ENCODE peak calls at places on chromosomes 2 and 18, in four cellular contexts. A is cardiac muscle cell, H is heart left ventricle, Y is endodermal cell. U is an unnamed sample.

GRCh38 chr18:21508302-21508701 is 92.2 kb downstream of the ESCO1 start:
- DNase-seq in A (no peak), H (no peak), Y (no peak), U (no peak)

GRCh38 chr2:121076885-121077549 is 208.0 kb downstream of the TFCP2L1 start:
- DNase-seq in Y (peak; percentile 97), H (peak; percentile 80), A (peak; percentile 57), U (peak; percentile 58)

GRCh38 chr18:23718243-23718720 is 29.0 kb downstream of the LAMA3 start:
- DNase-seq in H (no peak), A (peak; percentile 78), Y (no peak), U (no peak)

GRCh38 chr2:66463206-66463605 is 28.3 kb downstream of the MEIS1 start:
- DNase-seq in H (no peak), Y (no peak), A (peak; percentile 46), U (no peak)

GRCh38 chr2:241841181-241842066 is 17.3 kb downstream of the PDCD1 start:
- DNase-seq in A (no peak), H (peak; percentile 54), Y (peak; percentile 39), U (no peak)

GRCh38 chr2:29130295-29130694 is 15.1 kb downstream of the CLIP4 start:
- DNase-seq in Y (peak; percentile 55), H (no peak), A (peak; percentile 85), U (no peak)

GRCh38 chr2:45923701-45924100 is 272.2 kb downstream of the PRKCE start:
- DNase-seq in Y (no peak), A (no peak), H (no peak), U (no peak)

GRCh38 chr2:229852565-229852964 is 69.2 kb downstream of the TRIP12 start:
- DNase-seq in H (no peak), A (peak; percentile 86), Y (no peak), U (no peak)

GRCh38 chr2:65514555-65515195 is 82.3 kb upstream of the SPRED2 start:
- DNase-seq in H (no peak), A (no peak), Y (no peak), U (no peak)

GRCh38 chr2:120238728-120239487 is 13.7 kb upstream of the RALB start:
- DNase-seq in A (peak; percentile 48), Y (peak; percentile 58), H (no peak), U (no peak)

GRCh38 chr18:79484661-79485621 is 89.2 kb downstream of the NFATC1 start:
- DNase-seq in A (peak; percentile 98), H (peak; percentile 74), Y (no peak), U (no peak)

GRCh38 chr2:188365058-188365641 is 73.5 kb downstream of the GULP1 start:
- DNase-seq in H (no peak), Y (no peak), A (no peak), U (no peak)

GRCh38 chr2:219824996-219825395 is 197.6 kb downstream of the SLC4A3 start:
- DNase-seq in A (no peak), Y (no peak), H (no peak), U (no peak)

GRCh38 chr2:9074930-9075329 is 71.4 kb upstream of the MBOAT2 start:
- DNase-seq in H (no peak), A (no peak), Y (peak; percentile 80), U (no peak)

GRCh38 chr2:17441790-17442189 is 76.5 kb downstream of the RAD51AP2 start:
- DNase-seq in Y (no peak), A (no peak), H (no peak), U (no peak)

GRCh38 chr2:41908349-41908748 is 139.5 kb upstream of the PKDCC start:
- DNase-seq in H (no peak), Y (no peak), A (no peak), U (no peak)

GRCh38 chr2:15677141-15677911 is 85.7 kb downstream of the DDX1 start:
- DNase-seq in H (no peak), Y (no peak), A (peak; percentile 41), U (no peak)

GRCh38 chr2:43284967-43285366 is 58.6 kb upstream of the ZFP36L2 start:
- DNase-seq in A (no peak), Y (no peak), H (no peak), U (no peak)

GRCh38 chr2:231115651-231116050 is 9.2 kb downstream of the HTR2B start:
- DNase-seq in A (no peak), H (no peak), Y (no peak), U (no peak)

GRCh38 chr2:20989404-20989803 is 54.5 kb downstream of the APOB start:
- DNase-seq in A (no peak), H (no peak), Y (no peak), U (no peak)

GRCh38 chr18:56615738-56616520 is 22.5 kb downstream of the TXNL1 start:
- DNase-seq in A (no peak), H (no peak), Y (no peak), U (no peak)

GRCh38 chr2:169705927-169706326 is 11.7 kb downstream of the PHOSPHO2 start:
- DNase-seq in A (peak; percentile 95), H (no peak), Y (no peak), U (no peak)

GRCh38 chr18:69599377-69599776 is 198.7 kb downstream of the DOK6 start:
- DNase-seq in A (no peak), Y (no peak), H (no peak), U (no peak)

DNA sequence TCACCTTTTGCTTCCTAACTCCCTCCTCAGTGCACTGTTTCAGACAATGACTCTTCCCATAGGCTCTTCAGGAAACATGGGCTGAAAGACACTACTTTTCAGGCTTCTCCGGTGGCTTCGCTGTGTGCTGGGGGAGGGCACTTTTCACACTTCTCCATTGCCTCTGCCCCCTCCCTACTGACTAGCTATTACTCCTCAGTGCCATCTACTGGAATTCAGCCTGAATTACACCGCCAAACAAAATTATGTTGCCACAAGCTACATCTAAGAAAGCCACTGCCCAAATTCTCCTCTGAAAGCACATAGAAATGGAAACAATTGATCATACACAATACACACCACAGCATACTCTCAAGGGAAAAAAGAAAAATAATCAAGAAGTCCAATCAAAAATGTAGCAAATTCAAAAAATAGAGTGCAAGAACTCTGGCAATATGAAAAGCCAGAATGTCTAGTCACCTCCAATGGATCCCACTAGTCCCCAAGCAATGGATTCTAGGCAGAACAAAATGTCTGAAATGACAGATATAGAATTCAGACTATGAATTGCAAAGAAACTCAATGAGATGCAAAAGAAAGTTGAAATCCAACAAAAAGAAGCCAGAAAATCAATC is 1139.4 kb upstream of the GYPC start:
- DNase-seq in H (no peak), A (peak; percentile 3), Y (peak; percentile 70), U (no peak)
- TF ChIP-seq CTCF in H (no peak), A (peak; percentile 37), Y (peak; percentile 84), U (no peak)

GRCh38 chr18:77140030-77140429 is 7.4 kb upstream of the MBP start:
- DNase-seq in H (no peak), Y (no peak), A (no peak), U (no peak)

GRCh38 chr18:77143196-77143595 is 10.6 kb upstream of the MBP start:
- DNase-seq in H (no peak), A (no peak), Y (no peak), U (no peak)

GRCh38 chr18:77139619-77140018 is 7.0 kb upstream of the MBP start:
- DNase-seq in A (no peak), H (no peak), Y (no peak), U (no peak)

GRCh38 chr18:77140439-77141109 is 8.0 kb upstream of the MBP start:
- DNase-seq in Y (no peak), H (no peak), A (no peak), U (no peak)

GRCh38 chr18:77141401-77142118 is 9.0 kb upstream of the MBP start:
- DNase-seq in Y (no peak), H (no peak), A (no peak), U (no peak)
- TF ChIP-seq CTCF in Y (peak; percentile 51), H (no peak), A (no peak), U (peak; percentile 44)

GRCh38 chr2:237512774-237513466 is 25.9 kb downstream of the MLPH start:
- DNase-seq in Y (peak; percentile 96), H (peak; percentile 89), A (peak; percentile 91), U (peak; percentile 72)
- TF ChIP-seq CTCF in Y (peak; percentile 98), H (peak; percentile 92), A (peak; percentile 94), U (peak; percentile 78)

GRCh38 chr2:73290049-73290839 is 3.1 kb downstream of the EGR4 start:
- DNase-seq in H (no peak), A (peak; percentile 56), Y (peak; percentile 86), U (no peak)
- TF ChIP-seq CTCF in H (peak; percentile 4), A (peak; percentile 83), Y (peak; percentile 81), U (peak; percentile 59)

GRCh38 chr2:157178865-157179264 is 78.6 kb upstream of the GALNT5 start:
- DNase-seq in Y (no peak), A (no peak), H (no peak), U (no peak)
- TF ChIP-seq CTCF in Y (peak; percentile 68), A (peak; percentile 21), H (no peak), U (no peak)

GRCh38 chr2:166628478-166629136 is 134.6 kb upstream of the SCN7A start:
- DNase-seq in Y (peak; percentile 59), H (no peak), A (no peak), U (no peak)
- TF ChIP-seq CTCF in Y (no peak), H (no peak), A (no peak), U (no peak)

GRCh38 chr2:157901325-157901724 is 25.2 kb upstream of the ACVR1 start:
- DNase-seq in A (no peak), Y (no peak), H (no peak), U (no peak)
- TF ChIP-seq CTCF in A (peak; percentile 25), Y (peak; percentile 79), H (no peak), U (no peak)

DNA sequence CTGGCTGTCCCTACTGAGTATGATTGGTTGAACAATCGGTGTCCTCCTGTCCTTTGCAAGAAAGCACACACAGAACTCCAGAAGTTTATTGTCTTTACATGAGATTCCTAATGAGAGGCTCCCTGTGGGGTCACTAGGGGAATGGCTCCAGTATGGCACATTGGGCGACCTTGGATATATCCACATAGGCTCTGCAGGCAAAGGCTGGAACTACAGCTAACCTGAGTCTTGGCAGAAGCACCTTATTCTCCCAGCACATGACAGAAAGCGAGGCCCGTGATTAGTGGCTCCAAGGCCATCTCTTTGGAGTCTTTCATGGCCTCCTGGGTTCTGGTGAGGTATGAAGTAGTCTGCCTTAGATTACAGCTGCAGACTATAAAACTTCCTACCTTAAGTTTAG is 49.0 kb downstream of the ZDBF2 start:
- DNase-seq in A (no peak), Y (peak; percentile 70), H (no peak), U (no peak)
- TF ChIP-seq CTCF in A (no peak), Y (peak; percentile 60), H (no peak), U (no peak)

DNA sequence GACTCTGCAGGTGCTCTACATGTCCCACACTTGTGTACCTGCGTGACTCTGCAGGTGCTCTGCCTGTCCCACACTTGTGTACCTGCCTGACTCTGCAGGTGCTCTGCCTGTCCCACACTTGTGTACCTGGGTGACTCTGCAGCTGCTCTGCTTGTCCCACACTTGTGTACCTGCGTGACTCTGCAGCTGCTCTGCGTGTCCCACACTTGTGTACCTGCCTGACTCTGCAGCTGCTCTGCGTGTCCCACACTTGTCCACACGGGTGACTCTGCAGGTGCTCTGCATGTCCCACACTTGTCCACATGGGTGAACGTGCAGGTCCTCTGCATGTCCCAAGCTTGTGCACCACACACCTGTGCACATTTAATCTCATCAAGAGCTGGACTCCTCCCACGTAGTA is 576.7 kb upstream of the SALL3 start:
- DNase-seq in Y (no peak), A (no peak), H (no peak), U (no peak)
- TF ChIP-seq CTCF in Y (no peak), A (no peak), H (no peak), U (no peak)